ENCODE peak calls at places on chromosomes 16 and 17, in five cellular contexts. One of them, this sample, is unnamed.

GRCh38 chr17:34997355-34997862 is 17.1 kb downstream of the LIG3 start:
- DNase-seq in BE2C: no peak
- DNase-seq in colonic mucosa: peak; percentile 31
- DNase-seq in heart right ventricle: peak; percentile 78
- DNase-seq in brain microvascular endothelial cell: peak; percentile 73
- DNase-seq in this sample: no peak

GRCh38 chr17:45277992-45278391 is 16.1 kb upstream of the SPATA32 start:
- DNase-seq in BE2C: no peak
- DNase-seq in heart right ventricle: no peak
- DNase-seq in colonic mucosa: no peak
- DNase-seq in brain microvascular endothelial cell: no peak
- DNase-seq in this sample: no peak

GRCh38 chr16:69012906-69013305 is 92.5 kb upstream of the HAS3 start:
- DNase-seq in heart right ventricle: no peak
- DNase-seq in brain microvascular endothelial cell: no peak
- DNase-seq in BE2C: no peak
- DNase-seq in colonic mucosa: no peak
- DNase-seq in this sample: no peak

GRCh38 chr17:45231481-45232116 is 9.9 kb downstream of the FMNL1 start:
- DNase-seq in BE2C: peak; percentile 60
- DNase-seq in colonic mucosa: no peak
- DNase-seq in brain microvascular endothelial cell: no peak
- DNase-seq in heart right ventricle: no peak
- DNase-seq in this sample: no peak

GRCh38 chr17:34579017-34579946 is at the start of gene TMEM132E:
- DNase-seq in brain microvascular endothelial cell: no peak
- DNase-seq in colonic mucosa: peak; percentile 25
- DNase-seq in BE2C: peak; percentile 52
- DNase-seq in heart right ventricle: peak; percentile 29
- DNase-seq in this sample: no peak

GRCh38 chr17:6106212-6106611 is 36.0 kb downstream of the WSCD1 start:
- DNase-seq in heart right ventricle: no peak
- DNase-seq in colonic mucosa: no peak
- DNase-seq in BE2C: no peak
- DNase-seq in brain microvascular endothelial cell: no peak
- DNase-seq in this sample: no peak

GRCh38 chr17:3657874-3658783 is 10.2 kb downstream of the TAX1BP3 start:
- DNase-seq in BE2C: no peak
- DNase-seq in heart right ventricle: no peak
- DNase-seq in brain microvascular endothelial cell: no peak
- DNase-seq in colonic mucosa: no peak
- DNase-seq in this sample: no peak

GRCh38 chr16:85465328-85466307 is 147.5 kb upstream of the GSE1 start:
- DNase-seq in colonic mucosa: no peak
- DNase-seq in heart right ventricle: peak; percentile 79
- DNase-seq in BE2C: peak; percentile 69
- DNase-seq in brain microvascular endothelial cell: no peak
- DNase-seq in this sample: no peak

GRCh38 chr16:78926723-78927200 is 673.8 kb downstream of the MAF start:
- DNase-seq in brain microvascular endothelial cell: no peak
- DNase-seq in colonic mucosa: no peak
- DNase-seq in heart right ventricle: no peak
- DNase-seq in BE2C: no peak
- DNase-seq in this sample: no peak

GRCh38 chr17:32777436-32777835 is 99.5 kb downstream of the MYO1D start:
- DNase-seq in BE2C: no peak
- DNase-seq in colonic mucosa: peak; percentile 29
- DNase-seq in heart right ventricle: no peak
- DNase-seq in brain microvascular endothelial cell: peak; percentile 70
- DNase-seq in this sample: no peak

GRCh38 chr16:89363621-89364393 is 126.6 kb downstream of the ANKRD11 start:
- DNase-seq in brain microvascular endothelial cell: peak; percentile 82
- DNase-seq in heart right ventricle: no peak
- DNase-seq in colonic mucosa: no peak
- DNase-seq in BE2C: no peak
- DNase-seq in this sample: no peak

GRCh38 chr17:42112552-42113176 is at the start of gene DHX58:
- DNase-seq in colonic mucosa: peak; percentile 85
- DNase-seq in heart right ventricle: peak; percentile 82
- DNase-seq in brain microvascular endothelial cell: peak; percentile 79
- DNase-seq in BE2C: no peak
- DNase-seq in this sample: no peak

GRCh38 chr17:42203354-42203753 is 9.1 kb upstream of the GHDC start:
- DNase-seq in BE2C: no peak
- DNase-seq in heart right ventricle: no peak
- DNase-seq in brain microvascular endothelial cell: no peak
- DNase-seq in colonic mucosa: no peak
- DNase-seq in this sample: no peak

GRCh38 chr17:31554930-31555329 is 163.5 kb downstream of the RAB11FIP4 start:
- DNase-seq in brain microvascular endothelial cell: no peak
- DNase-seq in heart right ventricle: no peak
- DNase-seq in BE2C: no peak
- DNase-seq in colonic mucosa: no peak
- DNase-seq in this sample: no peak

GRCh38 chr16:84501077-84501735 is 3.3 kb downstream of the MEAK7 start:
- DNase-seq in colonic mucosa: no peak
- DNase-seq in heart right ventricle: no peak
- DNase-seq in brain microvascular endothelial cell: peak; percentile 17
- DNase-seq in BE2C: no peak
- DNase-seq in this sample: no peak

GRCh38 chr17:37813753-37814152 is 68.9 kb upstream of the HNF1B start:
- DNase-seq in BE2C: no peak
- DNase-seq in colonic mucosa: no peak
- DNase-seq in heart right ventricle: no peak
- DNase-seq in brain microvascular endothelial cell: peak; percentile 92
- DNase-seq in this sample: no peak

GRCh38 chr17:12866244-12866643 is 76.9 kb downstream of the ARHGAP44 start:
- DNase-seq in BE2C: no peak
- DNase-seq in heart right ventricle: no peak
- DNase-seq in brain microvascular endothelial cell: no peak
- DNase-seq in colonic mucosa: no peak
- DNase-seq in this sample: no peak

GRCh38 chr17:305090-305976 is 47.3 kb downstream of the RPH3AL start:
- DNase-seq in BE2C: no peak
- DNase-seq in heart right ventricle: no peak
- DNase-seq in brain microvascular endothelial cell: no peak
- DNase-seq in colonic mucosa: peak; percentile 41
- DNase-seq in this sample: no peak

GRCh38 chr16:49618955-49619354 is 237.0 kb downstream of the ZNF423 start:
- DNase-seq in colonic mucosa: no peak
- DNase-seq in brain microvascular endothelial cell: no peak
- DNase-seq in BE2C: no peak
- DNase-seq in heart right ventricle: no peak
- DNase-seq in this sample: no peak

GRCh38 chr16:89155184-89155679 is 16.3 kb upstream of the CDH15 start:
- DNase-seq in brain microvascular endothelial cell: peak; percentile 54
- DNase-seq in colonic mucosa: peak; percentile 44
- DNase-seq in BE2C: peak; percentile 47
- DNase-seq in heart right ventricle: peak; percentile 68
- DNase-seq in this sample: no peak

GRCh38 chr16:70703835-70704381 is 18.1 kb upstream of the MTSS2 start:
- DNase-seq in heart right ventricle: no peak
- DNase-seq in BE2C: no peak
- DNase-seq in colonic mucosa: no peak
- DNase-seq in brain microvascular endothelial cell: no peak
- DNase-seq in this sample: no peak

GRCh38 chr16:51184702-51185433 is 33.8 kb upstream of the SALL1 start:
- DNase-seq in brain microvascular endothelial cell: no peak
- DNase-seq in BE2C: no peak
- DNase-seq in colonic mucosa: no peak
- DNase-seq in heart right ventricle: no peak
- DNase-seq in this sample: no peak

GRCh38 chr16:82773018-82773417 is 146.2 kb downstream of the CDH13 start:
- DNase-seq in brain microvascular endothelial cell: no peak
- DNase-seq in BE2C: no peak
- DNase-seq in colonic mucosa: no peak
- DNase-seq in heart right ventricle: no peak
- DNase-seq in this sample: no peak

GRCh38 chr16:82772215-82772614 is 145.4 kb downstream of the CDH13 start:
- DNase-seq in heart right ventricle: no peak
- DNase-seq in brain microvascular endothelial cell: no peak
- DNase-seq in BE2C: no peak
- DNase-seq in colonic mucosa: no peak
- DNase-seq in this sample: no peak

GRCh38 chr16:82776466-82777146 is 149.8 kb downstream of the CDH13 start:
- DNase-seq in heart right ventricle: no peak
- DNase-seq in brain microvascular endothelial cell: peak; percentile 21
- DNase-seq in colonic mucosa: no peak
- DNase-seq in BE2C: no peak
- DNase-seq in this sample: no peak
- TF ChIP-seq CTCF in heart right ventricle: no peak
- TF ChIP-seq CTCF in brain microvascular endothelial cell: no peak
- TF ChIP-seq CTCF in colonic mucosa: no peak
- TF ChIP-seq CTCF in BE2C: no peak
- TF ChIP-seq CTCF in this sample: no peak

GRCh38 chr17:1882836-1883235 is 53.0 kb downstream of the RPA1 start:
- DNase-seq in heart right ventricle: no peak
- DNase-seq in brain microvascular endothelial cell: peak; percentile 51
- DNase-seq in BE2C: peak; percentile 36
- DNase-seq in colonic mucosa: peak; percentile 32
- DNase-seq in this sample: no peak

GRCh38 chr17:1875597-1875996 is 45.8 kb downstream of the RPA1 start:
- DNase-seq in colonic mucosa: no peak
- DNase-seq in brain microvascular endothelial cell: no peak
- DNase-seq in heart right ventricle: no peak
- DNase-seq in BE2C: no peak
- DNase-seq in this sample: no peak

GRCh38 chr17:1878419-1879121 is 48.8 kb downstream of the RPA1 start:
- DNase-seq in colonic mucosa: no peak
- DNase-seq in brain microvascular endothelial cell: no peak
- DNase-seq in heart right ventricle: peak; percentile 41
- DNase-seq in BE2C: no peak
- DNase-seq in this sample: no peak

GRCh38 chr17:1883536-1883935 is 53.7 kb downstream of the RPA1 start:
- DNase-seq in BE2C: no peak
- DNase-seq in colonic mucosa: no peak
- DNase-seq in brain microvascular endothelial cell: no peak
- DNase-seq in heart right ventricle: no peak
- DNase-seq in this sample: no peak

GRCh38 chr17:1880851-1881630 is 51.2 kb downstream of the RPA1 start:
- DNase-seq in BE2C: no peak
- DNase-seq in brain microvascular endothelial cell: no peak
- DNase-seq in colonic mucosa: no peak
- DNase-seq in heart right ventricle: no peak
- DNase-seq in this sample: peak; percentile 43
- TF ChIP-seq CTCF in BE2C: no peak
- TF ChIP-seq CTCF in brain microvascular endothelial cell: no peak
- TF ChIP-seq CTCF in colonic mucosa: no peak
- TF ChIP-seq CTCF in heart right ventricle: no peak
- TF ChIP-seq CTCF in this sample: no peak

GRCh38 chr17:82810644-82811430 is 29.0 kb downstream of the ZNF750 start:
- DNase-seq in colonic mucosa: no peak
- DNase-seq in brain microvascular endothelial cell: no peak
- DNase-seq in heart right ventricle: no peak
- DNase-seq in BE2C: no peak
- DNase-seq in this sample: no peak
- TF ChIP-seq CTCF in colonic mucosa: no peak
- TF ChIP-seq CTCF in brain microvascular endothelial cell: no peak
- TF ChIP-seq CTCF in heart right ventricle: no peak
- TF ChIP-seq CTCF in BE2C: no peak
- TF ChIP-seq CTCF in this sample: no peak

DNA sequence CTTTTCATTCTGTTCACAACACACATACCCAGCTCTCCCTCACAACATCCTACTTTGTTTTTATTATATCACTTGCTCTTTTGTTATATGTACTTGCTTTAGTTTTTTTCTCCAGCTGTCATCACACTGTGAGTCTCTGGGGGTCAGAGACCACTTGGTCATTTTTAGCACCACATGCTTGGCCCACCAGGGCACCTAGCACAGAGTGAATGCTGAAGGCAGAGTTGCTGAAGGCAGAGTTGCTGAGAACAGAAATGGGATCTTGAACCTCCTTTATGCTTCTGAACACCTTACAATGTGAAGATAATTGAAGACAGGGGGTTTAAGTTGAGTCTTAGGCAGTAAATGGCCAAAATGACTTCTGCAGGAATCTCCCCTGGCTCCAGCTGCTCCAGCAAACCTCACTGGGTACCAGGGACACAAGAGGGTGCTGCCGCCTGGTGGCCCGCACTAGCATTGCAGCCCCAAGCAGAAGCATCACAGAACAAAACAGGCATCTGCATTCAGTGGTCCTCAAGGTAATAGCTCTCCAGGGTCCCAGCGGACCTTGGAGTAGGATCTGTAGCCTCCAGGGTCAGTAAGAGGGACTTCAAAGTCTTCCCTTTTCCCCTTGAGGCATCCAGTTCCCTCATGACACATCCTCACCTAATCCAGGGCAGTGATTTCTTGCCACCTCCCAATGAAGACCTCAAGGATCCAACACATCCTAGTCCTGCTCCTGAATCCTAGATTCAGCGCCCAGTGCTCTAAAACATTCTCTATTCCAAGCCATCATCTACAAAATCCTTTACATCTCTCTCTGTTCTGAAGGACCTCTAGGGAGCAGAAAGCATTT is 1972.6 kb downstream of the TP53TG3F start:
- DNase-seq in brain microvascular endothelial cell: no peak
- DNase-seq in colonic mucosa: no peak
- DNase-seq in heart right ventricle: no peak
- DNase-seq in BE2C: peak; percentile 43
- DNase-seq in this sample: no peak
- TF ChIP-seq CTCF in brain microvascular endothelial cell: peak; percentile 55
- TF ChIP-seq CTCF in colonic mucosa: no peak
- TF ChIP-seq CTCF in heart right ventricle: peak; percentile 67
- TF ChIP-seq CTCF in BE2C: peak; percentile 63
- TF ChIP-seq CTCF in this sample: peak; percentile 49

This sample was measured in neural crest cell.